ENCODE peak calls at places on chromosomes 3 and 15, in eight cellular contexts. B is AG09309, Z is GM12865, E is mammary epithelial cell, U is ovary, W is astrocyte of the spinal cord, L is cardiac fibroblast, R is fibroblast of lung. J is an unnamed sample.

GRCh38 chr3:35773398-35773797 is 134.1 kb downstream of the ARPP21 start:
- DNase-seq in B (no peak), Z (no peak), E (no peak), U (no peak), W (no peak), L (no peak), R (no peak), J (no peak)

GRCh38 chr3:73073091-73073707 is 11.7 kb downstream of the EBLN2 start:
- DNase-seq in B (no peak), Z (no peak), E (no peak), U (no peak), W (no peak), L (peak), R (peak), J (peak)

GRCh38 chr15:76996526-76997401 is 1.8 kb downstream of the PSTPIP1 start:
- DNase-seq in B (no peak), Z (no peak), E (no peak), U (peak), W (no peak), L (peak), R (peak), J (peak)

GRCh38 chr3:32950516-32950915 is 928 bp upstream of the CCR4 start:
- DNase-seq in B (no peak), Z (no peak), E (no peak), U (no peak), W (no peak), L (no peak), R (no peak), J (no peak)

GRCh38 chr3:53885239-53885638 is 3.3 kb upstream of the ACTR8 start:
- DNase-seq in B (no peak), Z (peak), E (peak), U (no peak), W (no peak), L (peak), R (no peak), J (no peak)

GRCh38 chr3:38648659-38649499 is 608 bp downstream of the SCN5A start:
- DNase-seq in B (no peak), Z (no peak), E (no peak), U (no peak), W (no peak), L (no peak), R (no peak), J (no peak)

GRCh38 chr3:179589143-179589542 is 15.3 kb downstream of the MRPL47 start:
- DNase-seq in B (no peak), Z (peak), E (no peak), U (no peak), W (no peak), L (peak), R (peak), J (peak)

GRCh38 chr3:188396900-188397299 is 242.9 kb downstream of the LPP start:
- DNase-seq in B (no peak), Z (no peak), E (no peak), U (no peak), W (no peak), L (no peak), R (no peak), J (no peak)

GRCh38 chr3:149145926-149146325 is 16.5 kb downstream of the HPS3 start:
- DNase-seq in B (no peak), Z (peak), E (no peak), U (no peak), W (no peak), L (no peak), R (no peak), J (no peak)

GRCh38 chr15:88472225-88472624 is 4.7 kb downstream of the MRPS11 start:
- DNase-seq in B (no peak), Z (peak), E (no peak), U (no peak), W (no peak), L (no peak), R (no peak), J (no peak)

GRCh38 chr3:131933665-131934064 is 101.1 kb downstream of the CPNE4 start:
- DNase-seq in B (no peak), Z (peak), E (no peak), U (no peak), W (peak), L (no peak), R (no peak), J (no peak)

GRCh38 chr3:65379223-65379622 is 659.5 kb downstream of the MAGI1 start:
- DNase-seq in B (no peak), Z (no peak), E (no peak), U (no peak), W (no peak), L (no peak), R (no peak), J (no peak)

GRCh38 chr3:136251511-136251910 is 1.4 kb downstream of the PCCB start:
- DNase-seq in B (no peak), Z (no peak), E (peak), U (no peak), W (no peak), L (no peak), R (no peak), J (peak)

GRCh38 chr15:79455943-79456342 is 23.8 kb downstream of the MINAR1 start:
- DNase-seq in B (no peak), Z (no peak), E (no peak), U (no peak), W (no peak), L (no peak), R (no peak), J (no peak)

GRCh38 chr15:35078221-35078915 is 6.7 kb downstream of the NANOGP8 start:
- DNase-seq in B (peak), Z (peak), E (peak), U (peak), W (peak), L (peak), R (peak), J (peak)

GRCh38 chr3:117903226-117903625 is 1131.4 kb downstream of the IGSF11 start:
- DNase-seq in B (no peak), Z (no peak), E (no peak), U (no peak), W (peak), L (peak), R (peak), J (peak)

GRCh38 chr3:102737353-102737752 is 302.5 kb downstream of the ZPLD1 start:
- DNase-seq in B (no peak), Z (no peak), E (no peak), U (no peak), W (no peak), L (no peak), R (no peak), J (no peak)

DNA sequence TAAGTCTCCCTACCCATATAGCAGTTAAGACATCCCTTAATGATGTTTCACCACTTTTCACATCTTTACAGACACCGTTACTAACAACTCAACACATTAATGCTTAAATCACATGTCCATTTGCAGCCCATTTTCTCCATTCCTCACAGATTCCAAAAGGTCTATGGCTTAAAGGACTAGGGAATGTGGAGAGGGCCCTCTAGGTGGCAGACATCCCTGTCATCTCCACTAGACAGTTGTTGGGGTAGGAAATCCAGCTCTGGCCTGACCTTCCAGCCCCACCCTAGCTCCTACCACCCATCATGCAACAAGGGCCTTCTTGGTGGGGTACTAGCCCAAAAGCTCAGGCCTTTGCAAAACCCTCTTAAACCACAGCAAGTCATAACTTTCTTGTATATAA is 25.2 kb downstream of the CPEB1 start:
- DNase-seq in B (no peak), Z (no peak), E (no peak), U (no peak), W (no peak), L (no peak), R (no peak), J (no peak)
- TF ChIP-seq CTCF in B (no peak), Z (no peak), E (no peak), U (no peak), W (peak), L (no peak), R (no peak), J (peak)

GRCh38 chr3:183284570-183284969 is 31.5 kb downstream of the B3GNT5 start:
- DNase-seq in B (no peak), Z (no peak), E (no peak), U (no peak), W (no peak), L (no peak), R (no peak), J (no peak)

GRCh38 chr3:183290216-183290615 is 37.2 kb downstream of the B3GNT5 start:
- DNase-seq in B (no peak), Z (no peak), E (no peak), U (no peak), W (no peak), L (no peak), R (no peak), J (no peak)

GRCh38 chr3:183285828-183286457 is 32.9 kb downstream of the B3GNT5 start:
- DNase-seq in B (peak), Z (peak), E (peak), U (peak), W (peak), L (peak), R (peak), J (peak)

GRCh38 chr3:183285318-183285717 is 32.3 kb downstream of the B3GNT5 start:
- DNase-seq in B (no peak), Z (no peak), E (peak), U (no peak), W (no peak), L (no peak), R (no peak), J (no peak)

GRCh38 chr3:183287301-183287971 is 34.4 kb downstream of the B3GNT5 start:
- DNase-seq in B (peak), Z (no peak), E (peak), U (peak), W (peak), L (peak), R (peak), J (peak)
- H3K4me3 ChIP-seq in B (no peak), Z (no peak), E (no peak), U (no peak), W (peak), L (no peak), R (no peak), J (no peak)

DNA sequence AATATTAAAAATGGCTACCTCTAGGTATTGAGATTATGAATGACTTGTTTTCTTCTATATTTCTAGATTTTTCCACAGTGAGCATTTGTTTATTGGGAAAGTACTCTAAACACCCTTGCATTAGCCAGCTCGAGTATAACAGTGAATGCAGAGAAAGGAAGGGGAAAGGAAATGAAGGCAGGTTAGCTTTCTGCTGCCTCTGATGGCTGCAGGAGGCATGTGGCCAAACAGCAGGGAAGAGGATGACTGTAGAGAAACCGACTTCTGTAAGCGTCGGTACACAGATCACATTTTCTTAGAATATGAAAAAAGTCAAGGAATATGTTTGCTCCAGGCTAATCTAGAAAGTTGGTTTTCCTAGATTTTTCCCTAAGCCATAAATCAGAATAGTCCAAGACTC is 19.8 kb downstream of the GNB5 start:
- DNase-seq in B (no peak), Z (no peak), E (peak), U (no peak), W (peak), L (peak), R (no peak), J (peak)
- TF ChIP-seq CTCF in B (no peak), Z (no peak), E (no peak), U (no peak), W (peak), L (no peak), R (no peak), J (peak)

GRCh38 chr3:182699550-182700170 is 93.6 kb upstream of the ATP11B start:
- DNase-seq in B (no peak), Z (no peak), E (no peak), U (no peak), W (no peak), L (no peak), R (no peak), J (no peak)

GRCh38 chr3:182693723-182694122 is 99.6 kb upstream of the ATP11B start:
- DNase-seq in B (no peak), Z (no peak), E (no peak), U (no peak), W (no peak), L (no peak), R (no peak), J (no peak)

GRCh38 chr3:182698078-182698477 is 95.2 kb upstream of the ATP11B start:
- DNase-seq in B (no peak), Z (no peak), E (no peak), U (no peak), W (no peak), L (no peak), R (no peak), J (no peak)

GRCh38 chr3:182692685-182693084 is 100.6 kb upstream of the ATP11B start:
- DNase-seq in B (no peak), Z (no peak), E (no peak), U (no peak), W (no peak), L (no peak), R (no peak), J (no peak)

GRCh38 chr3:182697345-182697919 is 95.9 kb upstream of the ATP11B start:
- DNase-seq in B (no peak), Z (no peak), E (no peak), U (no peak), W (no peak), L (no peak), R (no peak), J (no peak)
- H3K4me3 ChIP-seq in B (no peak), Z (no peak), E (no peak), U (no peak), W (no peak), L (no peak), R (no peak), J (no peak)